ENCODE peak calls at places on chromosome 16, in eight cellular contexts. D, R, C, O, K, I, B and U are unnamed samples.

GRCh38 chr16:83040174-83040573 is 413.4 kb downstream of the CDH13 start:
- DNase-seq in D (peak; percentile 81), R (no peak), C (no peak), O (no peak), K (no peak), I (no peak), B (no peak), U (no peak)

GRCh38 chr16:4538067-4538385 is 547 bp downstream of the CDIP1 start:
- DNase-seq in D (no peak), R (no peak), C (no peak), O (no peak), K (no peak), I (no peak), B (no peak), U (no peak)

GRCh38 chr16:4293822-4294457 is 21.1 kb upstream of the TFAP4 start:
- DNase-seq in D (peak; percentile 82), R (peak; percentile 56), C (no peak), O (peak; percentile 93), K (no peak), I (peak; percentile 75), B (peak; percentile 51), U (no peak)

GRCh38 chr16:11312718-11313492 is 31.8 kb upstream of the PRM1 start:
- DNase-seq in D (peak; percentile 78), R (peak; percentile 51), C (peak; percentile 82), O (no peak), K (no peak), I (no peak), B (no peak), U (peak; percentile 76)

GRCh38 chr16:75320435-75320834 is 69.0 kb upstream of the BCAR1 start:
- DNase-seq in D (no peak), R (no peak), C (peak; percentile 20), O (no peak), K (no peak), I (no peak), B (no peak), U (no peak)

GRCh38 chr16:22318690-22319358 is 21.6 kb downstream of the POLR3E start:
- DNase-seq in D (peak; percentile 22), R (no peak), C (peak; percentile 63), O (peak; percentile 54), K (peak; percentile 32), I (peak; percentile 68), B (no peak), U (peak; percentile 72)

GRCh38 chr16:21145738-21146137 is 4.9 kb downstream of the DNAH3 start:
- DNase-seq in D (no peak), R (no peak), C (no peak), O (no peak), K (no peak), I (no peak), B (no peak), U (no peak)

GRCh38 chr16:1311212-1311737 is 1.8 kb downstream of the UBE2I start:
- DNase-seq in D (no peak), R (no peak), C (no peak), O (no peak), K (no peak), I (no peak), B (no peak), U (no peak)

GRCh38 chr16:27353853-27354252 is 40.1 kb downstream of the IL4R start:
- DNase-seq in D (no peak), R (no peak), C (no peak), O (no peak), K (no peak), I (no peak), B (no peak), U (no peak)

GRCh38 chr16:65947951-65948350 is 418.5 kb upstream of the CDH5 start:
- DNase-seq in D (no peak), R (no peak), C (no peak), O (peak; percentile 31), K (no peak), I (no peak), B (no peak), U (no peak)

GRCh38 chr16:11283820-11284248 is 2.7 kb upstream of the PRM1 start:
- DNase-seq in D (peak; percentile 14), R (no peak), C (peak; percentile 32), O (no peak), K (no peak), I (no peak), B (no peak), U (no peak)

GRCh38 chr16:11114366-11115164 is 141.4 kb downstream of the SOCS1 start:
- DNase-seq in D (no peak), R (no peak), C (no peak), O (no peak), K (no peak), I (no peak), B (no peak), U (no peak)

GRCh38 chr16:20695024-20695423 is 2.5 kb downstream of the ACSM1 start:
- DNase-seq in D (no peak), R (no peak), C (no peak), O (no peak), K (no peak), I (no peak), B (no peak), U (no peak)

GRCh38 chr16:88128556-88128955 is 177.3 kb downstream of the BANP start:
- DNase-seq in D (no peak), R (no peak), C (no peak), O (no peak), K (no peak), I (no peak), B (no peak), U (no peak)

GRCh38 chr16:72983728-72984350 is 64.1 kb downstream of the ZFHX3 start:
- DNase-seq in D (no peak), R (no peak), C (no peak), O (no peak), K (no peak), I (no peak), B (peak; percentile 22), U (no peak)

GRCh38 chr16:54171855-54172537 is 114.6 kb downstream of the IRX3 start:
- DNase-seq in D (peak; percentile 65), R (no peak), C (peak; percentile 69), O (no peak), K (no peak), I (no peak), B (no peak), U (no peak)

GRCh38 chr16:73996624-73997339 is 299.8 kb upstream of the PSMD7 start:
- DNase-seq in D (no peak), R (no peak), C (no peak), O (no peak), K (no peak), I (no peak), B (no peak), U (peak; percentile 39)

GRCh38 chr16:4393243-4393606 is 21.6 kb downstream of the VASN start:
- DNase-seq in D (no peak), R (no peak), C (no peak), O (no peak), K (no peak), I (no peak), B (no peak), U (no peak)

GRCh38 chr16:15648135-15648730 is 1.8 kb upstream of the NDE1 start:
- DNase-seq in D (no peak), R (no peak), C (no peak), O (no peak), K (no peak), I (no peak), B (no peak), U (no peak)

GRCh38 chr16:2482181-2483107 is 7.5 kb downstream of the TBC1D24 start:
- DNase-seq in D (peak; percentile 71), R (peak; percentile 72), C (no peak), O (peak; percentile 91), K (no peak), I (no peak), B (peak; percentile 55), U (no peak)

GRCh38 chr16:67945392-67945933 is 1.5 kb upstream of the LCAT start:
- DNase-seq in D (no peak), R (no peak), C (no peak), O (no peak), K (no peak), I (no peak), B (peak; percentile 17), U (no peak)

GRCh38 chr16:67948015-67948414 is 4.1 kb upstream of the LCAT start:
- DNase-seq in D (no peak), R (no peak), C (no peak), O (no peak), K (no peak), I (no peak), B (no peak), U (no peak)

GRCh38 chr16:67944690-67945391 is 921 bp upstream of the LCAT start:
- DNase-seq in D (no peak), R (peak; percentile 16), C (no peak), O (no peak), K (no peak), I (no peak), B (peak; percentile 19), U (no peak)

GRCh38 chr16:67946128-67946569 is 2.2 kb upstream of the LCAT start:
- DNase-seq in D (no peak), R (no peak), C (no peak), O (no peak), K (no peak), I (no peak), B (no peak), U (no peak)

GRCh38 chr16:67946966-67947558 is 3.1 kb upstream of the LCAT start:
- DNase-seq in D (no peak), R (peak; percentile 37), C (no peak), O (no peak), K (no peak), I (no peak), B (no peak), U (no peak)
- H3K4me1 ChIP-seq in D (no peaks in the 10 kb centered on the region), R (no peaks in the 10 kb centered on the region), C (peaks cover 6% of the 10 kb centered on the region), O (no peaks in the 10 kb centered on the region), K (peaks cover 7% of the 10 kb centered on the region), I (peaks cover 14% of the 10 kb centered on the region), B (peaks cover 25% of the 10 kb centered on the region), U (no peaks in the 10 kb centered on the region)

GRCh38 chr16:85221081-85221809 is 109.0 kb upstream of the CIBAR2 start:
- DNase-seq in D (no peak), R (no peak), C (no peak), O (peak; percentile 81), K (no peak), I (no peak), B (no peak), U (no peak)
- H3K4me1 ChIP-seq in D (peaks cover 34% of the 10 kb centered on the region), R (peaks cover 9% of the 10 kb centered on the region), C (no peaks in the 10 kb centered on the region), O (peaks cover 8% of the 10 kb centered on the region), K (no peaks in the 10 kb centered on the region), I (peaks cover 14% of the 10 kb centered on the region), B (peaks cover 8% of the 10 kb centered on the region), U (no peaks in the 10 kb centered on the region)

GRCh38 chr16:63628812-63629211 is 1493.1 kb downstream of the CDH11 start:
- DNase-seq in D (no peak), R (no peak), C (no peak), O (no peak), K (no peak), I (no peak), B (no peak), U (no peak)
- H3K4me1 ChIP-seq in D (no peaks in the 10 kb centered on the region), R (no peaks in the 10 kb centered on the region), C (no peaks in the 10 kb centered on the region), O (no peaks in the 10 kb centered on the region), K (no peaks in the 10 kb centered on the region), I (no peaks in the 10 kb centered on the region), B (no peaks in the 10 kb centered on the region), U (no peaks in the 10 kb centered on the region)

GRCh38 chr16:68251812-68252211 is 6.6 kb downstream of the PLA2G15 start:
- DNase-seq in D (no peak), R (no peak), C (no peak), O (no peak), K (no peak), I (no peak), B (no peak), U (no peak)
- H3K4me1 ChIP-seq in D (peaks cover 2% of the 10 kb centered on the region), R (no peaks in the 10 kb centered on the region), C (peaks cover 2% of the 10 kb centered on the region), O (no peaks in the 10 kb centered on the region), K (peaks cover 2% of the 10 kb centered on the region), I (peaks cover 5% of the 10 kb centered on the region), B (peaks cover 11% of the 10 kb centered on the region), U (no peaks in the 10 kb centered on the region)

GRCh38 chr16:49833796-49834195 is 22.1 kb downstream of the ZNF423 start:
- DNase-seq in D (no peak), R (no peak), C (no peak), O (peak; percentile 45), K (no peak), I (no peak), B (peak; percentile 68), U (no peak)
- H3K4me1 ChIP-seq in D (no peaks in the 10 kb centered on the region), R (no peaks in the 10 kb centered on the region), C (no peaks in the 10 kb centered on the region), O (no peaks in the 10 kb centered on the region), K (no peaks in the 10 kb centered on the region), I (peaks cover 30% of the 10 kb centered on the region), B (peaks cover 61% of the 10 kb centered on the region), U (peaks cover 20% of the 10 kb centered on the region)